ENCODE peak calls at places on chromosomes 2 and 18, in five cellular contexts. One of them, this sample, is unnamed.

GRCh38 chr2:239257511-239257937 is 143.3 kb downstream of the HDAC4 start:
- DNase-seq in psoas muscle: peak; percentile 46
- DNase-seq in K562: peak; percentile 76
- DNase-seq in lower lobe of right lung: no peak
- DNase-seq in sigmoid colon: peak; percentile 62
- DNase-seq in this sample: no peak

GRCh38 chr18:50125456-50125855 is 69.5 kb downstream of the MYO5B start:
- DNase-seq in psoas muscle: no peak
- DNase-seq in K562: no peak
- DNase-seq in lower lobe of right lung: no peak
- DNase-seq in sigmoid colon: no peak
- DNase-seq in this sample: no peak

GRCh38 chr2:108947271-108947907 is 41.6 kb downstream of the EDAR start:
- DNase-seq in psoas muscle: no peak
- DNase-seq in K562: no peak
- DNase-seq in lower lobe of right lung: no peak
- DNase-seq in sigmoid colon: no peak
- DNase-seq in this sample: no peak

GRCh38 chr2:134594399-134594798 is 124.4 kb downstream of the TMEM163 start:
- DNase-seq in psoas muscle: no peak
- DNase-seq in K562: no peak
- DNase-seq in lower lobe of right lung: no peak
- DNase-seq in sigmoid colon: no peak
- DNase-seq in this sample: no peak

GRCh38 chr2:107808986-107809385 is 17.7 kb upstream of the RGPD4 start:
- DNase-seq in psoas muscle: peak; percentile 64
- DNase-seq in K562: no peak
- DNase-seq in lower lobe of right lung: no peak
- DNase-seq in sigmoid colon: no peak
- DNase-seq in this sample: no peak

GRCh38 chr2:161796192-161796591 is 172.0 kb downstream of the SLC4A10 start:
- DNase-seq in psoas muscle: peak; percentile 49
- DNase-seq in K562: no peak
- DNase-seq in lower lobe of right lung: peak; percentile 48
- DNase-seq in sigmoid colon: no peak
- DNase-seq in this sample: no peak

GRCh38 chr2:98554116-98554861 is 54.0 kb downstream of the COA5 start:
- DNase-seq in psoas muscle: no peak
- DNase-seq in K562: no peak
- DNase-seq in lower lobe of right lung: no peak
- DNase-seq in sigmoid colon: no peak
- DNase-seq in this sample: no peak

GRCh38 chr2:10971131-10971854 is 59.6 kb downstream of the KCNF1 start:
- DNase-seq in psoas muscle: no peak
- DNase-seq in K562: no peak
- DNase-seq in lower lobe of right lung: no peak
- DNase-seq in sigmoid colon: no peak
- DNase-seq in this sample: no peak

GRCh38 chr2:102967451-102967850 is 205.6 kb downstream of the TMEM182 start:
- DNase-seq in psoas muscle: no peak
- DNase-seq in K562: no peak
- DNase-seq in lower lobe of right lung: no peak
- DNase-seq in sigmoid colon: no peak
- DNase-seq in this sample: no peak

GRCh38 chr18:60892855-60893254 is 440.4 kb upstream of the CDH20 start:
- DNase-seq in psoas muscle: no peak
- DNase-seq in K562: no peak
- DNase-seq in lower lobe of right lung: no peak
- DNase-seq in sigmoid colon: no peak
- DNase-seq in this sample: no peak

GRCh38 chr2:145137211-145137610 is 617.3 kb upstream of the ZEB2 start:
- DNase-seq in psoas muscle: no peak
- DNase-seq in K562: no peak
- DNase-seq in lower lobe of right lung: no peak
- DNase-seq in sigmoid colon: no peak
- DNase-seq in this sample: no peak

GRCh38 chr2:65856928-65857327 is 424.5 kb upstream of the SPRED2 start:
- DNase-seq in psoas muscle: no peak
- DNase-seq in K562: no peak
- DNase-seq in lower lobe of right lung: no peak
- DNase-seq in sigmoid colon: no peak
- DNase-seq in this sample: no peak

GRCh38 chr2:128374001-128374710 is 55.5 kb upstream of the HS6ST1 start:
- DNase-seq in psoas muscle: no peak
- DNase-seq in K562: no peak
- DNase-seq in lower lobe of right lung: peak; percentile 67
- DNase-seq in sigmoid colon: no peak
- DNase-seq in this sample: no peak

GRCh38 chr2:24115057-24115456 is 8.1 kb downstream of the PFN4 start:
- DNase-seq in psoas muscle: no peak
- DNase-seq in K562: no peak
- DNase-seq in lower lobe of right lung: no peak
- DNase-seq in sigmoid colon: no peak
- DNase-seq in this sample: no peak

GRCh38 chr2:80393996-80394395 is 89.4 kb upstream of the LRRTM1 start:
- DNase-seq in psoas muscle: no peak
- DNase-seq in K562: no peak
- DNase-seq in lower lobe of right lung: no peak
- DNase-seq in sigmoid colon: no peak
- DNase-seq in this sample: no peak

GRCh38 chr2:197668296-197668695 is 7.1 kb downstream of the RFTN2 start:
- DNase-seq in psoas muscle: no peak
- DNase-seq in K562: no peak
- DNase-seq in lower lobe of right lung: no peak
- DNase-seq in sigmoid colon: no peak
- DNase-seq in this sample: no peak

GRCh38 chr2:172826522-172826921 is 90.9 kb downstream of the RAPGEF4 start:
- DNase-seq in psoas muscle: no peak
- DNase-seq in K562: no peak
- DNase-seq in lower lobe of right lung: no peak
- DNase-seq in sigmoid colon: no peak
- DNase-seq in this sample: no peak

GRCh38 chr2:222468338-222468737 is 44.0 kb downstream of the SGPP2 start:
- DNase-seq in psoas muscle: no peak
- DNase-seq in K562: no peak
- DNase-seq in lower lobe of right lung: no peak
- DNase-seq in sigmoid colon: no peak
- DNase-seq in this sample: no peak

GRCh38 chr2:173415663-173416469 is 61.2 kb downstream of the CDCA7 start:
- DNase-seq in psoas muscle: no peak
- DNase-seq in K562: no peak
- DNase-seq in lower lobe of right lung: no peak
- DNase-seq in sigmoid colon: no peak
- DNase-seq in this sample: no peak

GRCh38 chr18:56841836-56842235 is 190.7 kb downstream of the WDR7 start:
- DNase-seq in psoas muscle: no peak
- DNase-seq in K562: no peak
- DNase-seq in lower lobe of right lung: no peak
- DNase-seq in sigmoid colon: no peak
- DNase-seq in this sample: no peak

GRCh38 chr2:72669121-72669520 is 156.7 kb downstream of the EXOC6B start:
- DNase-seq in psoas muscle: no peak
- DNase-seq in K562: no peak
- DNase-seq in lower lobe of right lung: no peak
- DNase-seq in sigmoid colon: no peak
- DNase-seq in this sample: no peak

GRCh38 chr18:58527116-58528010 is 101.5 kb downstream of the ALPK2 start:
- DNase-seq in psoas muscle: no peak
- DNase-seq in K562: no peak
- DNase-seq in lower lobe of right lung: no peak
- DNase-seq in sigmoid colon: no peak
- DNase-seq in this sample: no peak

GRCh38 chr2:241885701-241886643 is 16.4 kb downstream of the RTP5 start:
- DNase-seq in psoas muscle: peak; percentile 40
- DNase-seq in K562: no peak
- DNase-seq in lower lobe of right lung: no peak
- DNase-seq in sigmoid colon: no peak
- DNase-seq in this sample: peak; percentile 57

GRCh38 chr2:65024149-65024829 is 31.9 kb upstream of the CEP68 start:
- DNase-seq in psoas muscle: no peak
- DNase-seq in K562: peak; percentile 29
- DNase-seq in lower lobe of right lung: no peak
- DNase-seq in sigmoid colon: no peak
- DNase-seq in this sample: no peak

GRCh38 chr2:204315236-204315662 is 230.0 kb upstream of the PARD3B start:
- DNase-seq in psoas muscle: no peak
- DNase-seq in K562: no peak
- DNase-seq in lower lobe of right lung: no peak
- DNase-seq in sigmoid colon: peak; percentile 76
- DNase-seq in this sample: no peak

GRCh38 chr18:1488957-1489356 is 584.3 kb downstream of the ADCYAP1 start:
- DNase-seq in psoas muscle: no peak
- DNase-seq in K562: no peak
- DNase-seq in lower lobe of right lung: no peak
- DNase-seq in sigmoid colon: no peak
- DNase-seq in this sample: no peak

GRCh38 chr2:191846787-191847620 is at the start of gene CAVIN2:
- DNase-seq in psoas muscle: peak; percentile 64
- DNase-seq in K562: peak; percentile 70
- DNase-seq in lower lobe of right lung: peak; percentile 67
- DNase-seq in sigmoid colon: peak; percentile 90
- DNase-seq in this sample: no peak

GRCh38 chr2:241040811-241041334 is 42.5 kb downstream of the SNED1 start:
- DNase-seq in psoas muscle: no peak
- DNase-seq in K562: no peak
- DNase-seq in lower lobe of right lung: no peak
- DNase-seq in sigmoid colon: no peak
- DNase-seq in this sample: no peak

GRCh38 chr2:146417942-146418341 is 1426.9 kb upstream of the ACVR2A start:
- DNase-seq in psoas muscle: no peak
- DNase-seq in K562: no peak
- DNase-seq in lower lobe of right lung: no peak
- DNase-seq in sigmoid colon: no peak
- DNase-seq in this sample: no peak

GRCh38 chr2:1940660-1941059 is 196.3 kb upstream of the PXDN start:
- DNase-seq in psoas muscle: no peak
- DNase-seq in K562: peak; percentile 2
- DNase-seq in lower lobe of right lung: peak; percentile 62
- DNase-seq in sigmoid colon: peak; percentile 59
- DNase-seq in this sample: no peak

GRCh38 chr18:67805261-67805660 is 288.7 kb upstream of the DSEL start:
- DNase-seq in psoas muscle: no peak
- DNase-seq in K562: no peak
- DNase-seq in lower lobe of right lung: no peak
- DNase-seq in sigmoid colon: no peak
- DNase-seq in this sample: no peak

GRCh38 chr2:72924353-72925240 is 7.3 kb downstream of the EMX1 start:
- DNase-seq in psoas muscle: no peak
- DNase-seq in K562: no peak
- DNase-seq in lower lobe of right lung: no peak
- DNase-seq in sigmoid colon: peak; percentile 53
- DNase-seq in this sample: no peak

GRCh38 chr18:5051207-5051606 is 145.8 kb downstream of the AKAIN1 start:
- DNase-seq in psoas muscle: no peak
- DNase-seq in K562: no peak
- DNase-seq in lower lobe of right lung: no peak
- DNase-seq in sigmoid colon: no peak
- DNase-seq in this sample: no peak

GRCh38 chr18:80145191-80145799 is 36.2 kb downstream of the ADNP2 start:
- DNase-seq in psoas muscle: no peak
- DNase-seq in K562: no peak
- DNase-seq in lower lobe of right lung: no peak
- DNase-seq in sigmoid colon: no peak
- DNase-seq in this sample: no peak

DNA sequence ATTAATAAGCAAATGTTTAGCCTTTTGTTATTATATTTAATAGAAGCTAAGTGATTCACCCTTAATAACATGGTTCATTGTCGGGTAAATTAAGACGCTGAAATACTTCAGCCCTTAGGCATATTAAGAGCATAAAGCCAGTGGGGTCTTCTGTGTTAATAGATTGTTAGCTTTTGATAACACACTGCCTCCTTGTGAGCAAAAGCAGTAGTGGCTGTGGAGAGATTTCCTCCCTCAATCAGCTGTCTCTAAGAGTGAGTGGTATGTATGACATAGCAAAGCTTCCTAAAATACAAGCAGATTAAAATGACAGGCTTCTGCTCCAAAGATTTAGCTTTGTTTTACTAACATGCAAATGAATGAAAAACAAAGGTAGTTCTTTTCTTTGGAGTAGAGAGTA is 143.7 kb upstream of the SYT4 start:
- DNase-seq in psoas muscle: no peak
- DNase-seq in K562: no peak
- DNase-seq in lower lobe of right lung: no peak
- DNase-seq in sigmoid colon: no peak
- DNase-seq in this sample: no peak
- TF ChIP-seq CTCF in psoas muscle: no peak
- TF ChIP-seq CTCF in K562: no peak
- TF ChIP-seq CTCF in lower lobe of right lung: no peak
- TF ChIP-seq CTCF in sigmoid colon: no peak
- TF ChIP-seq CTCF in this sample: no peak

GRCh38 chr2:171248205-171248662 is 87.5 kb upstream of the TLK1 start:
- DNase-seq in psoas muscle: no peak
- DNase-seq in K562: peak; percentile 29
- DNase-seq in lower lobe of right lung: no peak
- DNase-seq in sigmoid colon: no peak
- DNase-seq in this sample: no peak
- H3K4me3 ChIP-seq in psoas muscle: no peak overlapping the region
- H3K4me3 ChIP-seq in K562: no peak overlapping the region
- H3K4me3 ChIP-seq in lower lobe of right lung: no peak overlapping the region
- H3K4me3 ChIP-seq in sigmoid colon: no peak overlapping the region
- H3K4me3 ChIP-seq in this sample: no peak overlapping the region

DNA sequence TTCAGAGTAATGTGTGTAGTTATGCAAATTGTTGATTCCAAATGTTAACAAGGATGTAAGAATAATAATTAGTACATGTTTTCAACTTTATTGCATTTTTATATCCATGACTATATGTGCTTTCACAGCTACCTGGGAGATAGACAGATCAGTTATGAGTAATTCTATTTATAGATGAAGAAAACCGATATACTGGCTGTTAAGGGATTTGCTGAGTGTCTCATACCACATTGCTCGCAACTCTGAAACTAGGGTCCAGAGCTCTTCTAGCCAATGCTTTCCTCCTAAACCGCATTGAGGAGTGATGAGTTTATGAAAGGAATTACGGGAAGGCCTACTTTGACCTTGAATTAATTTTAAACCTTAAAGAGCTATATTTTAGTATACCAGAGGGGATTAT is 202.3 kb downstream of the MYO3B start:
- DNase-seq in psoas muscle: no peak
- DNase-seq in K562: no peak
- DNase-seq in lower lobe of right lung: no peak
- DNase-seq in sigmoid colon: no peak
- DNase-seq in this sample: no peak
- H3K4me1 ChIP-seq in psoas muscle: no peaks in the 10 kb centered on the region
- H3K4me1 ChIP-seq in K562: no peaks in the 10 kb centered on the region
- H3K4me1 ChIP-seq in lower lobe of right lung: no peaks in the 10 kb centered on the region
- H3K4me1 ChIP-seq in sigmoid colon: no peaks in the 10 kb centered on the region
- H3K4me1 ChIP-seq in this sample: no peaks in the 10 kb centered on the region

GRCh38 chr2:46294185-46294836 is 2.9 kb upstream of the EPAS1 start:
- DNase-seq in psoas muscle: no peak
- DNase-seq in K562: peak; percentile 54
- DNase-seq in lower lobe of right lung: no peak
- DNase-seq in sigmoid colon: no peak
- DNase-seq in this sample: no peak
- TF ChIP-seq CTCF in psoas muscle: no peak
- TF ChIP-seq CTCF in K562: peak; percentile 55
- TF ChIP-seq CTCF in lower lobe of right lung: peak; percentile 46
- TF ChIP-seq CTCF in sigmoid colon: no peak
- TF ChIP-seq CTCF in this sample: no peak